ENCODE peak calls at places on chromosomes 3 and 15, in nine cellular contexts. K is fibroblast of lung, Y is astrocyte, I is neural crest cell, C is tibial nerve, F is Peyer's patch, L is astrocyte of the spinal cord, A is hepatocyte, O is progenitor cell of endocrine pancreas. U is an unnamed sample.

GRCh38 chr15:64596701-64597468 is 136.5 kb downstream of the ZNF609 start:
- DNase-seq in K (peak), Y (peak), I (peak), C (no peak), F (no peak), L (peak), A (peak), O (no peak), U (peak)

GRCh38 chr3:42698216-42698910 is 4.2 kb downstream of the HHATL start:
- DNase-seq in K (no peak), Y (no peak), I (no peak), C (no peak), F (peak), L (no peak), A (no peak), O (no peak), U (no peak)

GRCh38 chr3:62332771-62333381 is 40.5 kb downstream of the FEZF2 start:
- DNase-seq in K (peak), Y (no peak), I (peak), C (no peak), F (no peak), L (peak), A (peak), O (no peak), U (peak)

GRCh38 chr15:89221543-89221942 is at the start of gene RLBP1:
- DNase-seq in K (no peak), Y (peak), I (peak), C (no peak), F (peak), L (no peak), A (no peak), O (no peak), U (peak)

GRCh38 chr3:117722856-117723255 is 1013.3 kb downstream of the TUSC7 start:
- DNase-seq in K (no peak), Y (no peak), I (no peak), C (no peak), F (no peak), L (no peak), A (no peak), O (no peak), U (no peak)

GRCh38 chr15:66133247-66133646 is 120.3 kb downstream of the MEGF11 start:
- DNase-seq in K (no peak), Y (no peak), I (no peak), C (no peak), F (no peak), L (no peak), A (no peak), O (no peak), U (no peak)

GRCh38 chr3:43180027-43180426 is 74.1 kb upstream of the POMGNT2 start:
- DNase-seq in K (peak), Y (peak), I (no peak), C (no peak), F (peak), L (peak), A (peak), O (no peak), U (no peak)

GRCh38 chr3:4719011-4719649 is 226.0 kb downstream of the ITPR1 start:
- DNase-seq in K (no peak), Y (no peak), I (no peak), C (no peak), F (no peak), L (peak), A (no peak), O (no peak), U (peak)

GRCh38 chr3:196942226-196942914 is at the start of gene NCBP2:
- DNase-seq in K (peak), Y (peak), I (peak), C (peak), F (peak), L (peak), A (peak), O (peak), U (peak)

GRCh38 chr3:13348671-13349396 is 71.3 kb downstream of the NUP210 start:
- DNase-seq in K (no peak), Y (no peak), I (no peak), C (no peak), F (no peak), L (peak), A (no peak), O (no peak), U (peak)

GRCh38 chr3:150878290-150878689 is 26.9 kb downstream of the MINDY4B start:
- DNase-seq in K (no peak), Y (no peak), I (no peak), C (no peak), F (no peak), L (no peak), A (no peak), O (no peak), U (no peak)

GRCh38 chr3:24355806-24356205 is 138.8 kb downstream of the THRB start:
- DNase-seq in K (no peak), Y (peak), I (no peak), C (no peak), F (no peak), L (no peak), A (no peak), O (no peak), U (no peak)

GRCh38 chr3:26712211-26713026 is 89.8 kb downstream of the LRRC3B start:
- DNase-seq in K (peak), Y (no peak), I (peak), C (no peak), F (no peak), L (peak), A (peak), O (no peak), U (peak)

GRCh38 chr3:110419096-110419495 is 652.5 kb upstream of the NECTIN3 start:
- DNase-seq in K (no peak), Y (no peak), I (no peak), C (no peak), F (no peak), L (no peak), A (no peak), O (no peak), U (no peak)

GRCh38 chr3:180306691-180307090 is 270.0 kb upstream of the PEX5L start:
- DNase-seq in K (no peak), Y (peak), I (no peak), C (no peak), F (no peak), L (peak), A (no peak), O (no peak), U (no peak)

GRCh38 chr15:89662893-89663673 is 7.8 kb upstream of the KIF7 start:
- DNase-seq in K (peak), Y (peak), I (no peak), C (peak), F (peak), L (peak), A (peak), O (no peak), U (no peak)

GRCh38 chr15:47726399-47726823 is 9.1 kb downstream of the SEMA6D start:
- DNase-seq in K (no peak), Y (no peak), I (no peak), C (no peak), F (peak), L (no peak), A (no peak), O (no peak), U (no peak)

GRCh38 chr15:72237286-72238224 is 6.6 kb upstream of the PKM start:
- DNase-seq in K (peak), Y (peak), I (no peak), C (peak), F (peak), L (peak), A (peak), O (no peak), U (no peak)

GRCh38 chr3:71310595-71311319 is 272.8 kb downstream of the FOXP1 start:
- DNase-seq in K (peak), Y (peak), I (no peak), C (peak), F (no peak), L (peak), A (no peak), O (no peak), U (peak)

GRCh38 chr15:26971303-26972018 is 480 bp downstream of the GABRG3 start:
- DNase-seq in K (no peak), Y (no peak), I (peak), C (no peak), F (no peak), L (no peak), A (peak), O (peak), U (peak)

GRCh38 chr15:101391981-101392566 is 97.0 kb upstream of the SNRPA1 start:
- DNase-seq in K (no peak), Y (no peak), I (no peak), C (no peak), F (no peak), L (no peak), A (no peak), O (no peak), U (no peak)

GRCh38 chr15:101394056-101394630 is 95.4 kb downstream of the PCSK6 start:
- DNase-seq in K (no peak), Y (no peak), I (no peak), C (no peak), F (no peak), L (no peak), A (no peak), O (no peak), U (no peak)

GRCh38 chr15:101396484-101397261 is 92.8 kb downstream of the PCSK6 start:
- DNase-seq in K (no peak), Y (no peak), I (no peak), C (no peak), F (no peak), L (no peak), A (no peak), O (no peak), U (no peak)

GRCh38 chr15:101393172-101393571 is 96.3 kb downstream of the PCSK6 start:
- DNase-seq in K (no peak), Y (no peak), I (no peak), C (no peak), F (no peak), L (no peak), A (no peak), O (no peak), U (no peak)

GRCh38 chr15:101394654-101395053 is 94.9 kb downstream of the PCSK6 start:
- DNase-seq in K (no peak), Y (no peak), I (no peak), C (no peak), F (no peak), L (no peak), A (no peak), O (no peak), U (no peak)
- TF ChIP-seq CTCF in K (no peak), Y (no peak), I (no peak), C (no peak), F (no peak), L (no peak), A (no peak), O (no peak), U (no peak)

DNA sequence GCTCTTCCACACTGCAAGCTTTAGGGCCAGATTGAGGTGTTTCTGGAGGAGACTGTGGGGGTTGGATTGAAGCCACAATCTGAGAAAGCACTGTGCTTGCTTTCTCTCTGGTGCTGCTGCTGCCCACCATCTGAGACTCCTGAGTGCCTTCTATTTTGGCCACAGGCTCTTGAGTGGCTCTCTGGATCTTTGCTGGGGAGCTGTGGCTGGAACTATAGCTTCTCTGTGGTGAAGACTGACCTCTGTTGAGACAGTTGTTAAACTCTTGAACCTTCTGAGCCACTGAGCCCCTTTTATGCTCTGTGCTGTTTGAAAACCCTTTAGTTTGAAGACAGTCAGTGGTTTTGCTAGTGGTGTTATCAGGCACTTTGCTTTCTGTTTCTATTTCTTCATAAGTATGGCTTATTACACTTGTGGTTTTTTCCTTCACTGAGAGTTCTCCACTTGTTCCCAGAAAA is 108.7 kb upstream of the TSPAN3 start:
- DNase-seq in K (no peak), Y (peak), I (no peak), C (no peak), F (no peak), L (no peak), A (no peak), O (no peak), U (no peak)
- TF ChIP-seq CTCF in K (no peak), Y (no peak), I (no peak), C (no peak), F (no peak), L (no peak), A (no peak), O (no peak), U (no peak)

DNA sequence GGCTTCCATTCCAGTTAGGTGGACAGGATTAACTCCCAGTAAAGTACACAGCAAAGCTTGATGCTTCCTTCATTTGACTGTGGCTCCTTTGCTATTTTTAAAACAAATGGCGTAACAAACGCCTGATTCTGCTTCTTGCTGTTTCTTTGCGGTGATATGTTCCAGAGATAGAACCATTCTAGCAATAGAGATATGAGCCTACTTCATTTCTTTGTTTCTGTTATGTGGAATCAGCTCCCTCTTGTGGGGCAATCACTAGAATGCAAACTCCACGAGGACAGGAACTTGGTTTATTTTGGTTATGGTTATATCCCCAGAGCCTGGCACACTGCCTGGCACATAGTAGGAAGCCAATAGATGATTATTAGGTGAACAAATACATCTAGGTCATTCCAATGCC is 122.6 kb upstream of the SLC6A11 start:
- DNase-seq in K (peak), Y (no peak), I (no peak), C (no peak), F (no peak), L (no peak), A (no peak), O (no peak), U (no peak)
- TF ChIP-seq CTCF in K (no peak), Y (no peak), I (no peak), C (no peak), F (no peak), L (peak), A (peak), O (no peak), U (peak)

DNA sequence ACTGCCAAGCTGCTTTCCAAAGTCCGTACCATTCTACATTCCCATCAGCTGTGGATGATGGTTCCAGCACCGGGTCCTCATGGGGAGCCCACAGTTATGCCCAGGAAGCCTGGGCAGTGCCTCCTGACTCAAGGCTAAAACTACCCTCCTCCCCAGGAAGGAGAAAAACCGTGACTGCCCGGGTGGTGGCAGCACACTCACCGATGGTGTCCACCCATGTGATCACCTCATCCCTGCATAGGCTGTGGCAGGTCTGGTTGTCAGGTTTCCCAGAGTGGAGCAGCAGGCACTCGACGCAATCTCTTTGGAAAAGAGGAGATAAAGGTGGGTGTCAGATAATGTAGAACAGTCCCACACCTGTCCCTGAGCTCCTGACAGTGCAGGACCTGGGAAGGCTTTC is 38.6 kb downstream of the UMPS start:
- DNase-seq in K (no peak), Y (no peak), I (no peak), C (no peak), F (peak), L (no peak), A (peak), O (no peak), U (peak)
- TF ChIP-seq CTCF in K (peak), Y (peak), I (no peak), C (no peak), F (peak), L (peak), A (peak), O (peak), U (peak)

DNA sequence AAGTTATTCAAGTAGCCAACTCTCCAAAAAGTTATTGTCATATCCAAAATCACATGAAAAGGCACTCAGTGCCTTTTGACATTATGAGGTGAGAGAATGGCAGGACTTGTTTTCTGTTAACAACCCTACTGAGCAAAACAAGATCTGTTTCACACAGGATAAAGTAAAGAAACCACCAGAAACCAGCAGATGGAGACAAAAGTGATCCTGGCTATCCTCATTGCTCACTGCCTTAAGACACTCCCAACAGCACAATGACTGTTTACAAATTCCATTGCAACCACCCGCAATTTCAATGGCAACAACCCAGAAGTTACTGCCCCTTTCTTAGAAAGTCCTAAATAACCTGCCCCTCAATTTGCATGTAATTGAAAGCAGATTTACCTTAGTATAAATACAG is 352.6 kb upstream of the NDN start:
- DNase-seq in K (no peak), Y (no peak), I (no peak), C (no peak), F (no peak), L (no peak), A (no peak), O (no peak), U (no peak)
- TF ChIP-seq CTCF in K (no peak), Y (peak), I (peak), C (no peak), F (no peak), L (no peak), A (peak), O (peak), U (peak)

GRCh38 chr3:33949074-33949473 is 150.6 kb downstream of the PDCD6IP start:
- DNase-seq in K (no peak), Y (no peak), I (no peak), C (no peak), F (no peak), L (no peak), A (no peak), O (no peak), U (no peak)

GRCh38 chr3:33956211-33956610 is 157.8 kb downstream of the PDCD6IP start:
- DNase-seq in K (no peak), Y (no peak), I (no peak), C (no peak), F (no peak), L (no peak), A (no peak), O (no peak), U (no peak)

GRCh38 chr3:33957176-33957575 is 158.7 kb downstream of the PDCD6IP start:
- DNase-seq in K (no peak), Y (no peak), I (no peak), C (no peak), F (no peak), L (no peak), A (no peak), O (no peak), U (no peak)

GRCh38 chr3:33954956-33955355 is 156.5 kb downstream of the PDCD6IP start:
- DNase-seq in K (no peak), Y (no peak), I (no peak), C (no peak), F (no peak), L (no peak), A (no peak), O (no peak), U (peak)
- TF ChIP-seq CTCF in K (no peak), Y (no peak), I (peak), C (no peak), F (no peak), L (no peak), A (no peak), O (peak), U (peak)

DNA sequence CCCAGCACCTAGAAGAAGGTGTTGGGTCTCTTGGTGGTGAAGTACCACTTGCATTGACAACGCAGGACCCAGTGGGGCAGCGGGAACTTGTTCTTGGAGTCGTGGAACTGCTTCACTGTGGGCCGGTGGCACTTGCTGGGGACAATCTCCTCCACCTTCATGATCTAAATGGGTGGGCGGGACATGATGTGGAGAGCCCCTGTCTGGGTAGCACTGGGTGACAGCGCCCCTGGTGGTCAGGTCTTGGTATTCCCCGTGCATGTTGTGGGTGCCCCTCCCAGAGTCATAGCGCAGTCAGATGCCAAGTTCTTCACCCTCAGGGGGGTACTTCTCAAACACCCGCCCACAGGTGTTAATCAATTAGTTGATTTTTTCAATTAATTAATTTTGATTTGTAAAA is 60.2 kb downstream of the AGBL1 start:
- DNase-seq in K (no peak), Y (no peak), I (peak), C (no peak), F (no peak), L (no peak), A (no peak), O (peak), U (peak)
- TF ChIP-seq CTCF in K (no peak), Y (peak), I (peak), C (no peak), F (no peak), L (peak), A (peak), O (peak), U (peak)

GRCh38 chr3:107387555-107387954 is 10.3 kb downstream of the CCDC54 start:
- DNase-seq in K (peak), Y (peak), I (no peak), C (no peak), F (no peak), L (no peak), A (no peak), O (no peak), U (no peak)

GRCh38 chr3:107394502-107394901 is 17.3 kb downstream of the CCDC54 start:
- DNase-seq in K (no peak), Y (no peak), I (no peak), C (no peak), F (no peak), L (no peak), A (peak), O (no peak), U (no peak)

DNA sequence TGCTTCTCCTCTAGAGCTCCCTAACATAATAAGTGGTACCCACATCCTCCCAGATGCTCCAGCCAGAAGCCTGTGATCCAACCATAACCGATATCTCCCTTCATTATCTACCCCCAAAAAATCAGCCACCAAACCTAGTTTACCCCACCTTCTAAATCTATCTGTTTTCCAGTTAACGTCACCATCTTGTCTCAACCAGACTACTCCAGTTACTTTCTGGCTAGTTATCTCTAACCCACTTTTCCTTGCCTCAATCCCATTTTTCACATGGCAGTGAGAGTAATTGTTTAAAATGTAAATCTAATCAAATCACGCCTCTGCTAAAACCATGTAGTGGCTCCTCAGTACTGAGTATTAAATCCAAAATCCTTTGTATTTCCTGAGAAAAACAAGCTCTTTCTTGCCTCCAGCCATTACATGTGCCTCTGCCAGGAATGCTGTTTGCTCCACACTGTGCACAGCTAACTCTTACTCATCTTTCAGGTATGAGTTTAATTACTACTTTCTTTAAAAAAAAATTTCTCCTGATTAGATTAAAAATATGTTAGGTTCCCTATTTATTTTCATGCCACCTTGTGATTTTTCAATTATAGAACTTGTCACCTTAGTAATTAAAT is 15.4 kb downstream of the CCDC54 start:
- DNase-seq in K (peak), Y (peak), I (no peak), C (no peak), F (no peak), L (peak), A (no peak), O (no peak), U (no peak)
- TF ChIP-seq CTCF in K (no peak), Y (no peak), I (no peak), C (no peak), F (no peak), L (no peak), A (no peak), O (no peak), U (no peak)

GRCh38 chr15:100190675-100191074 is 151.1 kb downstream of the ADAMTS17 start:
- DNase-seq in K (no peak), Y (no peak), I (no peak), C (no peak), F (peak), L (no peak), A (no peak), O (no peak), U (no peak)
- TF ChIP-seq CTCF in K (no peak), Y (no peak), I (no peak), C (no peak), F (no peak), L (no peak), A (no peak), O (no peak), U (no peak)